ENCODE peak calls at places on chromosomes 13 and 19, in nine cellular contexts. O is H1, B is hepatocyte, Y is HFF-Myc, F is mucosa of descending colon, V is GM06990, D is GM13977, U is heart right ventricle, L is cardiac muscle cell. S is an unnamed sample.
A peak's percentile ranks its signal among the peaks of the same experiment; 100 is the strongest.

GRCh38 chr13:42477588-42478190 is 96.3 kb upstream of the TNFSF11 start:
- DNase-seq in O (no peak), B (no peak), Y (no peak), F (no peak), V (no peak), D (no peak), U (no peak), L (peak; percentile 43), S (no peak)

GRCh38 chr13:48220592-48221300 is 12.3 kb upstream of the ITM2B start:
- DNase-seq in O (no peak), B (no peak), Y (no peak), F (no peak), V (no peak), D (no peak), U (no peak), L (no peak), S (no peak)

GRCh38 chr13:40692946-40693345 is 26.5 kb upstream of the FOXO1 start:
- DNase-seq in O (no peak), B (no peak), Y (no peak), F (no peak), V (no peak), D (no peak), U (no peak), L (peak; percentile 10), S (no peak)

GRCh38 chr13:45417790-45418534 is at the start of gene SLC25A30:
- DNase-seq in O (peak; percentile 76), B (peak; percentile 93), Y (peak; percentile 56), F (peak; percentile 97), V (peak; percentile 93), D (peak; percentile 89), U (peak; percentile 96), L (peak; percentile 93), S (peak; percentile 97)

GRCh38 chr13:50387124-50387581 is 371.9 kb downstream of the KCNRG start:
- DNase-seq in O (no peak), B (peak; percentile 69), Y (no peak), F (peak; percentile 56), V (no peak), D (no peak), U (peak; percentile 52), L (no peak), S (peak; percentile 52)

GRCh38 chr13:48201044-48201443 is 32.0 kb upstream of the ITM2B start:
- DNase-seq in O (no peak), B (peak; percentile 76), Y (no peak), F (no peak), V (no peak), D (no peak), U (no peak), L (no peak), S (no peak)

GRCh38 chr19:29311391-29311790 is 98.4 kb upstream of the UQCRFS1 start:
- DNase-seq in O (no peak), B (no peak), Y (no peak), F (no peak), V (no peak), D (no peak), U (no peak), L (no peak), S (no peak)

GRCh38 chr13:48892311-48892710 is 83.4 kb upstream of the FNDC3A start:
- DNase-seq in O (no peak), B (peak; percentile 30), Y (no peak), F (no peak), V (peak; percentile 35), D (peak; percentile 17), U (no peak), L (peak; percentile 73), S (no peak)

GRCh38 chr13:113832631-113833030 is 31.2 kb downstream of the GAS6 start:
- DNase-seq in O (no peak), B (no peak), Y (no peak), F (peak; percentile 49), V (no peak), D (no peak), U (peak; percentile 16), L (no peak), S (no peak)

GRCh38 chr19:703651-704446 is 4.9 kb upstream of the PALM start:
- DNase-seq in O (peak; percentile 90), B (peak; percentile 80), Y (peak; percentile 2), F (peak; percentile 85), V (peak; percentile 56), D (peak; percentile 84), U (peak; percentile 88), L (peak; percentile 68), S (peak; percentile 77)

GRCh38 chr19:7901337-7901736 is 2.3 kb upstream of the MAP2K7 start:
- DNase-seq in O (no peak), B (no peak), Y (no peak), F (no peak), V (no peak), D (no peak), U (no peak), L (no peak), S (no peak)

GRCh38 chr13:85610024-85610423 is 189.2 kb downstream of the SLITRK6 start:
- DNase-seq in O (no peak), B (no peak), Y (no peak), F (no peak), V (no peak), D (no peak), U (no peak), L (no peak), S (no peak)

GRCh38 chr19:7500811-7501450 is 12.1 kb upstream of the PEX11G start:
- DNase-seq in O (peak; percentile 60), B (peak; percentile 82), Y (no peak), F (peak; percentile 86), V (no peak), D (peak; percentile 74), U (no peak), L (no peak), S (peak; percentile 45)

GRCh38 chr19:873084-874019 is 13.9 kb downstream of the CFD start:
- DNase-seq in O (no peak), B (no peak), Y (no peak), F (peak; percentile 88), V (peak; percentile 72), D (peak; percentile 76), U (no peak), L (peak; percentile 80), S (no peak)

GRCh38 chr13:104477256-104477655 is 1411.0 kb upstream of the SLC10A2 start:
- DNase-seq in O (no peak), B (no peak), Y (no peak), F (no peak), V (no peak), D (no peak), U (no peak), L (no peak), S (no peak)

GRCh38 chr13:51619614-51620013 is 35.4 kb downstream of the WDFY2 start:
- DNase-seq in O (no peak), B (no peak), Y (peak; percentile 50), F (no peak), V (no peak), D (no peak), U (no peak), L (peak; percentile 39), S (no peak)

GRCh38 chr13:60583196-60583908 is 186.3 kb downstream of the TDRD3 start:
- DNase-seq in O (no peak), B (no peak), Y (no peak), F (no peak), V (no peak), D (no peak), U (no peak), L (peak; percentile 85), S (no peak)

GRCh38 chr13:19782049-19782726 is 557 bp downstream of the PSPC1 start:
- DNase-seq in O (no peak), B (peak; percentile 66), Y (no peak), F (peak; percentile 74), V (peak; percentile 73), D (peak; percentile 53), U (peak; percentile 60), L (peak; percentile 62), S (peak; percentile 47)

GRCh38 chr19:55809381-55810058 is 22.3 kb downstream of the NLRP11 start:
- DNase-seq in O (peak; percentile 10), B (peak; percentile 41), Y (peak; percentile 10), F (peak; percentile 74), V (peak; percentile 26), D (peak; percentile 30), U (peak; percentile 10), L (peak; percentile 48), S (peak; percentile 67)
- TF ChIP-seq CTCF in O (peak; percentile 60), B (peak; percentile 8), Y (peak; percentile 38), F (peak; percentile 27), V (peak; percentile 71), D (peak; percentile 40), U (peak; percentile 40), L (peak; percentile 11), S (peak; percentile 46)

GRCh38 chr19:50257141-50257540 is 53.7 kb downstream of the MYH14 start:
- DNase-seq in O (no peak), B (no peak), Y (no peak), F (no peak), V (no peak), D (no peak), U (no peak), L (no peak), S (no peak)

GRCh38 chr19:50252887-50253268 is 49.5 kb downstream of the MYH14 start:
- DNase-seq in O (no peak), B (no peak), Y (no peak), F (no peak), V (no peak), D (no peak), U (no peak), L (no peak), S (no peak)

GRCh38 chr19:50258918-50259372 is 55.5 kb downstream of the MYH14 start:
- DNase-seq in O (peak; percentile 36), B (peak; percentile 41), Y (no peak), F (no peak), V (peak; percentile 60), D (peak; percentile 60), U (peak; percentile 23), L (peak; percentile 5), S (no peak)

GRCh38 chr19:50252111-50252886 is 48.9 kb downstream of the MYH14 start:
- DNase-seq in O (no peak), B (no peak), Y (no peak), F (no peak), V (peak; percentile 49), D (no peak), U (no peak), L (peak; percentile 34), S (no peak)

GRCh38 chr19:50255115-50255514 is 51.7 kb downstream of the MYH14 start:
- DNase-seq in O (no peak), B (no peak), Y (no peak), F (no peak), V (no peak), D (no peak), U (no peak), L (no peak), S (no peak)
- TF ChIP-seq CTCF in O (peak; percentile 48), B (no peak), Y (peak; percentile 8), F (no peak), V (peak; percentile 46), D (peak; percentile 32), U (no peak), L (peak; percentile 13), S (no peak)

DNA sequence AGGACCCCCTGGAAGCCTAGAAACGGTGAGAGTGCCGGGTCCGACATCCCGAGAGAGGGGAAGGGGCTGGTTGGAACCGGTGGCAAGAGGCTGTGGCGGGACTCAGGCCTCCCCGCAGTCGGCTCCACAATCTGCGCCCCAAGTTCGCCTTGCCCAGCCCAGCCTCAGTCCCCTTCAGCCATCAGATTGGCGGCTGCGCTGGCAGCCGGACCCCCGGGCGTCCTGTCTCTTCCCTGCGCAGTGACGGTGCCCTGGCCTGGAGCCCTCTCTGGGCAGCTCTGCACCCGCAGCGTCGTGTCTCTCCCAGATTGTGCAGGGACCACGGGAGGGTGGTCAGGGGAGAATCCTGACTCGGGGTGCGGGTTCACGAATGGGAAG is 315 bp downstream of the ZNF492 start:
- DNase-seq in O (no peak), B (no peak), Y (no peak), F (no peak), V (no peak), D (no peak), U (peak; percentile 18), L (no peak), S (no peak)
- TF ChIP-seq CTCF in O (no peak), B (no peak), Y (no peak), F (no peak), V (no peak), D (no peak), U (no peak), L (no peak), S (no peak)

GRCh38 chr13:21557995-21558394 is 46.0 kb downstream of the MICU2 start:
- DNase-seq in O (peak; percentile 10), B (no peak), Y (no peak), F (no peak), V (no peak), D (no peak), U (no peak), L (peak; percentile 32), S (no peak)
- TF ChIP-seq CTCF in O (peak; percentile 41), B (peak; percentile 16), Y (peak; percentile 56), F (no peak), V (peak; percentile 47), D (peak; percentile 48), U (peak; percentile 48), L (peak; percentile 52), S (no peak)